ENCODE peak calls at places on chromosomes 5 and 9, in ten cellular contexts. P is heart left ventricle, V is GM20000, L is left ventricle myocardium inferior, N is OCI-LY7, W is lower leg skin, U is BJ, Z is tibial artery, Q is A549, J is WERI-Rb-1. K is an unnamed sample.

GRCh38 chr9:94918038-94918753 is 191.7 kb downstream of the AOPEP start:
- DNase-seq in V (peak), L (no peak), U (no peak), P (no peak), J (no peak), N (peak), W (no peak), Q (no peak), Z (no peak), K (no peak)

GRCh38 chr9:117936185-117936758 is 232.1 kb downstream of the TLR4 start:
- DNase-seq in J (no peak), Q (no peak), Z (no peak), U (no peak), P (no peak), L (no peak), V (peak), W (no peak), N (peak), K (no peak)

GRCh38 chr9:3336951-3337350 is 188.8 kb downstream of the RFX3 start:
- DNase-seq in Q (no peak), Z (no peak), J (no peak), P (no peak), V (no peak), N (no peak), U (no peak), L (no peak), W (no peak), K (no peak)

GRCh38 chr9:137445275-137445807 is 4.2 kb upstream of the ENTPD8 start:
- DNase-seq in P (peak), N (peak), Q (peak), U (peak), V (peak), J (peak), Z (peak), L (peak), W (peak), K (peak)

GRCh38 chr9:84343111-84343521 is 2.6 kb upstream of the SLC28A3 start:
- DNase-seq in U (no peak), V (no peak), J (no peak), L (no peak), N (no peak), Z (no peak), P (no peak), Q (no peak), W (no peak), K (peak)

GRCh38 chr5:1558945-1559344 is 35.2 kb upstream of the LPCAT1 start:
- DNase-seq in Q (no peak), V (no peak), L (no peak), P (no peak), W (no peak), J (no peak), U (no peak), N (no peak), Z (no peak), K (no peak)

GRCh38 chr9:36815023-36815422 is 219.0 kb downstream of the PAX5 start:
- DNase-seq in N (no peak), Z (no peak), P (no peak), U (no peak), L (no peak), W (no peak), Q (no peak), J (no peak), V (no peak), K (no peak)

GRCh38 chr5:1479581-1480188 is 34.4 kb upstream of the SLC6A3 start:
- DNase-seq in U (no peak), Q (peak), W (peak), N (peak), V (peak), P (no peak), J (peak), Z (peak), L (no peak), K (peak)

GRCh38 chr5:77428033-77428432 is 64.1 kb downstream of the WDR41 start:
- DNase-seq in N (no peak), Z (no peak), P (no peak), V (no peak), L (no peak), J (no peak), U (peak), W (no peak), Q (no peak), K (no peak)

GRCh38 chr5:171365351-171365750 is 22.3 kb upstream of the NPM1 start:
- DNase-seq in N (peak), U (no peak), Q (peak), L (no peak), W (no peak), Z (no peak), P (no peak), J (peak), V (no peak), K (peak)

GRCh38 chr9:16179566-16179965 is 626.7 kb downstream of the CCDC171 start:
- DNase-seq in Z (no peak), P (no peak), J (no peak), V (peak), Q (no peak), W (no peak), N (no peak), U (no peak), L (no peak), K (no peak)

GRCh38 chr9:106074006-106074405 is 379.7 kb downstream of the TMEM38B start:
- DNase-seq in J (no peak), N (no peak), Q (no peak), L (no peak), V (no peak), P (no peak), Z (no peak), W (no peak), U (no peak), K (no peak)

DNA sequence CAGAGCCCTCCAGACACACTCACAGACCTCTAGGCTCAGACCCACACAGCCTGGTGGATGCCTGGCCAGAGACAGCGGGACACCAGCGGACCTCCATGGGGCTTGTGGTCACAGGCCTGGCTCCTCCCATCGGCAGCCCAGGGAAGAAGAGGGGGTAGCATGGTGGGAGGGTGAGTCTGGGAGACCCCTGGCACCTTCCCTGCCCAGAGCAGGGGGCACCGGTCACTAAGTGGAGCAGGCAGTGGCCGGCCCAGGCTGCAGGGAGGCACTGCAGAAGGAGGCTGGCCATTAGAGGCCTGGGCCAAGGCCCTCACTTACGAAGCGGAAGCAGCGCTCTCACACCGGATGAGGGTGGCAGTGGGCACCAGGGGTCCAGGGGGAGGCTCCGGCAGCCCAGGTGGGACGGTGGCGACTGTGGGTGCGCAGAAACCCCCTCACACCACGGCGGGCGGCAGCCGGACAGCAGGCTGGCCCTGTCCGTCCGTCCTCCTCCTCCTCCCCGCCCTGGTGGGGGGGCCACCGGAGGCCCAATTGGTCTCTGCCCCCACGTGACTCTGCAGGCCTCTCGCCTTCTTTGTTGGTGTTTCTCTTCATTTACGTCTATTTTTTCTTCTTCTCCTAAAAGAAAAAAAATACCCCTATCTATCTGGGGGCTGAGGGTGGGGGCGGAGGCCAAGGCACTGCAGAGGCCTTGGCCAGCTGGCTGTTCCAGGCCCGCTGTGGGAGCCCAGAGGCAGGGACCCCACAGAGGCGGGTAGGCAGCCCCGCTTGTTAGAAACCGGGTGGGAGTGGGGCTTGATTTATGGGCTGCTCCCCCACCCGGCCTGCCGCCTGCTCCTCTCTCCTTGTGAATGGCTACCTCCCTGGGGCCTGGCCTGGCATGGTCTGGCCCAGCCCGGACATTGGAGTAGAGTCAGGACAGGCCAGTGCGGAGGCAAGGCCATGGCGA is at the start of gene NR5A1:
- DNase-seq in Z (no peak), N (no peak), L (no peak), W (no peak), Q (no peak), V (peak), U (no peak), P (no peak), J (no peak), K (no peak)
- TF ChIP-seq CTCF in Z (no peak), N (no peak), L (no peak), W (no peak), Q (no peak), V (no peak), U (no peak), P (no peak), J (no peak), K (no peak)

DNA sequence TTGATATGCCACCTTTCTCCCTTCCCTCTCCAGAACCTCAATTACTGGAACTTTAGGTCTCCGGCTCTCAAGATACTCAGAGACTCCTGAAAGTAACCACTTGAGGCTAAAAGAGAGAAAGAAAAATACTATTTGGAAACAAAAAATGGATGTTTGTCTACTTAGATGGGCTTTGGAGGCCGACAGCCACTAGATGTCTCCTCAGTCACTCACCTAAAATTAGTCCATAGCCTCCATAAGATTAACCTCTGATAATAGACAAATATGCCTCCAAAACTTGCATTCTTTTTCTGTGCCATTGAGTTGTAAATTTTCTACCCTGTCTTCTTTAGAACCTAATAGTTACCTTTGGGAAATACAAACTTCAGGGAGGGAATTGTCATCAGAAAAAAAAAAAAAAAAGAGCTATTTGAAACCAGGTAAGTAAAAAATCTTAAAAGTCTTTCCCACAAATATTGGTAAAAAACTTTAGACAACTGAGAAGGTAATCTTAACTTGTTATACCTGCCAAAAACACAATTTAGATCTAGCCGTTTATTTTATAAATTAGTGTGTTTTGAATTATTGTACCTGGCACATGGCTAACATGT is 11.2 kb upstream of the PCDH1 start:
- DNase-seq in L (no peak), U (no peak), Z (no peak), J (no peak), W (no peak), Q (no peak), N (peak), V (no peak), P (no peak), K (peak)
- TF ChIP-seq CTCF in L (peak), U (peak), Z (no peak), J (peak), W (no peak), Q (peak), N (peak), V (peak), P (peak), K (peak)

GRCh38 chr5:31291323-31291854 is 97.9 kb downstream of the CDH6 start:
- DNase-seq in Q (no peak), Z (no peak), U (no peak), L (no peak), P (no peak), V (no peak), W (no peak), N (no peak), J (no peak), K (peak)
- TF ChIP-seq CTCF in Q (no peak), Z (no peak), U (no peak), L (no peak), P (no peak), V (no peak), W (no peak), N (peak), J (no peak), K (no peak)

GRCh38 chr5:175383350-175383749 is 60.6 kb downstream of the DRD1 start:
- DNase-seq in Q (no peak), V (no peak), W (no peak), P (no peak), L (no peak), J (no peak), U (no peak), Z (no peak), N (no peak), K (no peak)
- TF ChIP-seq CTCF in Q (no peak), V (no peak), W (no peak), P (no peak), L (no peak), J (no peak), U (no peak), Z (no peak), N (no peak), K (no peak)

DNA sequence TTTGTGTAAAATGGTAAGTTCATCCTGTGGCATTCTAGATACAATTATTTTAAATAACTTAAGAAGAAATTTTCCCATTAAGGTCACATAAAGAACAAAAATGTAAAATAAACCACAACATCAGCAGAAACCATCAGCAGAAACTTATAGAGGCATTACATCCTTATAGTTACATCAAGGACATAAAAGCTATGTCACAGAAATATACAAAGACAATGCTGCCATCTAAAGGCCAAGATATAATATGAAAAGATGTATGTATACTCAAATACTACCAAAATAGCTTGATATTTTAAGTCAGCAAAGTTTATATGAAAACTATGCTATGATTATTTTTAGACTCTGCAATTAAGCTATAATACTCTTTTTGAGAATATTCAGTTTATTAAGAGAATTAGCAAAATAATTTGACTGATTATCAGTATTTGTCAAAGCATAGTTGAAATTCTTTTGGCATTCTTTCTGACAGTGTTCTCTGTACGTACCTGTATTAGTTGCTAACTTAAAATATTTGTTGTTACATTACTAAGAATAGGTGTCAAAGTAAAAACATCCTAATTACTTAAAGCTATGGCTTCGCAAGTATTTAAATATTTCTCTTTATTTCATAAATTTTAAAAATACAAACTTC is 36.2 kb downstream of the FBXL17 start:
- DNase-seq in L (no peak), P (no peak), V (peak), Z (no peak), J (no peak), N (peak), Q (peak), W (no peak), U (no peak), K (peak)
- TF ChIP-seq CTCF in L (peak), P (peak), V (peak), Z (peak), J (no peak), N (peak), Q (peak), W (no peak), U (peak), K (peak)